ENCODE peak calls at places on chromosomes 1 and 21, in five cellular contexts. V is fibroblast of pulmonary artery, M is ascending aorta, A is astrocyte of the cerebellum, O is PC-3. I is an unnamed sample.

GRCh38 chr1:75765697-75766355 is 20.2 kb upstream of the RABGGTB start:
- DNase-seq in V (peak), M (no peak), A (peak), O (peak), I (peak)

GRCh38 chr21:38167345-38167744 is 89.4 kb upstream of the KCNJ15 start:
- DNase-seq in V (no peak), M (no peak), A (no peak), O (no peak), I (no peak)

GRCh38 chr1:14988636-14989035 is 164.9 kb upstream of the TMEM51 start:
- DNase-seq in V (no peak), M (no peak), A (no peak), O (no peak), I (no peak)

GRCh38 chr1:117754061-117754969 is 148.5 kb downstream of the TENT5C start:
- DNase-seq in V (peak), M (peak), A (no peak), O (peak), I (peak)

GRCh38 chr1:112673589-112674439 is 645 bp upstream of the MOV10 start:
- DNase-seq in V (peak), M (no peak), A (peak), O (peak), I (peak)

GRCh38 chr1:115188680-115189395 is 99.5 kb upstream of the TSPAN2 start:
- DNase-seq in V (no peak), M (no peak), A (no peak), O (no peak), I (no peak)

GRCh38 chr1:9320520-9321479 is 28.1 kb downstream of the SPSB1 start:
- DNase-seq in V (no peak), M (no peak), A (no peak), O (no peak), I (no peak)

GRCh38 chr1:111182052-111182451 is 18.4 kb downstream of the DENND2D start:
- DNase-seq in V (no peak), M (no peak), A (no peak), O (no peak), I (no peak)

GRCh38 chr1:206821493-206821892 is 43.9 kb upstream of the IL20 start:
- DNase-seq in V (no peak), M (no peak), A (no peak), O (no peak), I (no peak)

GRCh38 chr1:54112969-54113368 is 39.8 kb downstream of the CDCP2 start:
- DNase-seq in V (no peak), M (peak), A (no peak), O (no peak), I (no peak)

GRCh38 chr1:221776495-221777413 is 34.9 kb upstream of the DUSP10 start:
- DNase-seq in V (no peak), M (no peak), A (no peak), O (no peak), I (no peak)

GRCh38 chr1:161139765-161140164 is 7.3 kb upstream of the DEDD start:
- DNase-seq in V (peak), M (no peak), A (peak), O (peak), I (peak)

GRCh38 chr1:9770276-9770675 is 53.5 kb downstream of the CLSTN1 start:
- DNase-seq in V (no peak), M (no peak), A (no peak), O (no peak), I (peak)

GRCh38 chr1:71427066-71427465 is 346.2 kb upstream of the ZRANB2 start:
- DNase-seq in V (no peak), M (no peak), A (no peak), O (no peak), I (no peak)

GRCh38 chr1:150829751-150830150 is 21.7 kb upstream of the CTSK start:
- DNase-seq in V (no peak), M (no peak), A (no peak), O (peak), I (no peak)
- TF ChIP-seq CTCF in V (peak), M (no peak), A (peak), O (peak), I (peak)

GRCh38 chr1:172556461-172556860 is 23.5 kb downstream of the SUCO start:
- DNase-seq in V (peak), M (no peak), A (no peak), O (no peak), I (no peak)

GRCh38 chr1:172559811-172560210 is 26.9 kb downstream of the SUCO start:
- DNase-seq in V (no peak), M (no peak), A (no peak), O (no peak), I (no peak)

GRCh38 chr1:172566196-172566997 is 33.4 kb downstream of the SUCO start:
- DNase-seq in V (no peak), M (no peak), A (no peak), O (no peak), I (no peak)

GRCh38 chr1:172557270-172557669 is 24.3 kb downstream of the SUCO start:
- DNase-seq in V (no peak), M (no peak), A (no peak), O (no peak), I (no peak)

DNA sequence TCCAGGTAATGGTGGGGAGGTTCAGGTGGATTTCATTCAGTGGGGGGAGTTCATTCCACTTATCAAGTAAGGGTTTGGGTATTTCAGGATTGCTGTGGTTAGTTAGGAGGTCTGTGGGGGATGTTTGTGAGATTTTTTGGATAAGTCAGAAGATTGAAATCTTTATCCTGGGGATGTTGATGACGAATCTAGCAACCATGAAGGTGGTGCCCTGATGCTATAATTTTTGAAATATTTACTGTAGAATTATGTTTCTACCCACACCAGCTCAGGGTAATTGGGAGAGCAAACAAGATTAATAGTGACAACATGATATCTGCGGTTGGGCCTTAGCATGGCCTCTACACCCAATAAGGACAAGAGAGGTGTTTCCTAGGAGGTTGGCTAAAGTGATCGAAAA is 28.3 kb downstream of the SUCO start:
- DNase-seq in V (no peak), M (no peak), A (no peak), O (peak), I (no peak)
- H3K4me3 ChIP-seq in V (no peak), M (no peak), A (no peak), O (no peak), I (no peak)

GRCh38 chr21:26833011-26833410 is 12.2 kb downstream of the ADAMTS1 start:
- DNase-seq in V (no peak), M (no peak), A (no peak), O (no peak), I (no peak)

GRCh38 chr21:26835027-26835713 is 10.0 kb downstream of the ADAMTS1 start:
- DNase-seq in V (peak), M (peak), A (no peak), O (peak), I (peak)

GRCh38 chr21:26832513-26832912 is 12.7 kb downstream of the ADAMTS1 start:
- DNase-seq in V (no peak), M (no peak), A (no peak), O (no peak), I (no peak)

GRCh38 chr21:26834181-26834945 is 10.8 kb downstream of the ADAMTS1 start:
- DNase-seq in V (peak), M (no peak), A (no peak), O (peak), I (peak)

GRCh38 chr21:26833460-26833939 is 11.7 kb downstream of the ADAMTS1 start:
- DNase-seq in V (no peak), M (peak), A (no peak), O (no peak), I (peak)
- TF ChIP-seq CTCF in V (no peak), M (no peak), A (no peak), O (no peak), I (no peak)

GRCh38 chr1:203175237-203176181 is at the start of gene MYBPH:
- DNase-seq in V (no peak), M (no peak), A (no peak), O (no peak), I (no peak)
- H3K4me3 ChIP-seq in V (no peak), M (no peak), A (no peak), O (no peak), I (no peak)

GRCh38 chr1:43366601-43367025 is 1.2 kb downstream of the ELOVL1 start:
- DNase-seq in V (no peak), M (no peak), A (no peak), O (peak), I (no peak)

GRCh38 chr1:43367026-43367903 is 546 bp downstream of the ELOVL1 start:
- DNase-seq in V (no peak), M (no peak), A (no peak), O (peak), I (no peak)

GRCh38 chr1:43366179-43366578 is 1.6 kb downstream of the ELOVL1 start:
- DNase-seq in V (no peak), M (no peak), A (no peak), O (peak), I (no peak)

GRCh38 chr1:43368646-43369020 is 822 bp upstream of the ELOVL1 start:
- DNase-seq in V (no peak), M (no peak), A (no peak), O (no peak), I (no peak)

DNA sequence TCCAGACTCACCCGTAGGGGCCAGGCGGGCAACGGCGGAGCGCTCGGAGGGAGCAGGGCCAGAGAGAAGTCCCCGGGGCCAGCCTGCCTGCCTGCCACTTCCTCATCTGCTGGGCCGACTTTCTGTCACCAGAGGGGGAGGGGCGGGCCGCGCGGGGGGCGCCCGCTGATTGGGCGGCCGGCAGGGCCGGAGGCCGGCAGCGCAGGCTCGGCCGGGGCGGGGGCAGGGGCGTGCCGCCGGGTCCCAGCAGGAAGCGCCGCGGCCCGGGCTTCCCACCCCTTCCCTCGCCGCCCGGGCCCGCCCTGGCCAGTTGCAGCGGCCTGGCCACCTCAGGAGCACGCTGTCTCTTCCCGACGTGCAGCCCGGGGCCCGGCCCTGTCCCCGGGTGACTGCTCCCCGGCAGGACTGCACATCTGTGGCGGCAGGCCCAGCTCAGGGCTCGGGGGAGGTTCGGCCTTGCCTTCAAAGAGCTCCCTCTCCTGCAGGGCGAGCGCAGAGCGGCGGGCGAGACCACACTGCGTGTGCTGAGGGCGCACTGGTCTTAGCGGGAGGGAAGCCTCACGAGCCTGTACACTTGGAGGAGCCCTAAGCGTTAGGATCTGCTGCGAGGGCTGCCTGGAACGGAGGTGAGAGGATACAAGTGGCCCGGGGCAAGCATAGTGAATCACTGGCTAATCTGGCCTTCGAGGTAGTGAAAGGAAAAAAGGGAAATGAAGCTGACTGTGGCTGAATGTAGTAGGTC is at the start of gene ELOVL1:
- DNase-seq in V (peak), M (peak), A (peak), O (peak), I (peak)
- TF ChIP-seq CTCF in V (peak), M (peak), A (peak), O (peak), I (peak)

GRCh38 chr1:47995306-47996050 is 1.7 kb downstream of the TRABD2B start:
- DNase-seq in V (no peak), M (no peak), A (no peak), O (peak), I (no peak)
- H3K4me3 ChIP-seq in V (no peak), M (no peak), A (no peak), O (peak), I (no peak)

GRCh38 chr1:31938184-31938975 is at the start of gene PTP4A2:
- DNase-seq in V (peak), M (peak), A (peak), O (peak), I (peak)
- TF ChIP-seq CTCF in V (peak), M (peak), A (peak), O (no peak), I (peak)

GRCh38 chr1:230712470-230712942 is 1.4 kb downstream of the AGT start:
- DNase-seq in V (no peak), M (no peak), A (no peak), O (no peak), I (no peak)

GRCh38 chr1:230713138-230713537 is 784 bp downstream of the AGT start:
- DNase-seq in V (no peak), M (no peak), A (no peak), O (no peak), I (no peak)

GRCh38 chr1:230715510-230715909 is 1.6 kb upstream of the AGT start:
- DNase-seq in V (no peak), M (no peak), A (no peak), O (no peak), I (no peak)

GRCh38 chr1:230713915-230714764 is at the start of gene AGT:
- DNase-seq in V (peak), M (peak), A (peak), O (peak), I (peak)

GRCh38 chr1:230713547-230713914 is 391 bp downstream of the AGT start:
- DNase-seq in V (no peak), M (no peak), A (no peak), O (no peak), I (no peak)
- H3K4me3 ChIP-seq in V (no peak), M (peak), A (peak), O (no peak), I (no peak)

GRCh38 chr1:34786521-34787325 is 5.7 kb downstream of the GJB3 start:
- DNase-seq in V (peak), M (peak), A (peak), O (peak), I (peak)

GRCh38 chr1:34785231-34785874 is 4.3 kb downstream of the GJB3 start:
- DNase-seq in V (no peak), M (peak), A (no peak), O (no peak), I (no peak)

GRCh38 chr1:34784751-34785221 is 3.8 kb downstream of the GJB3 start:
- DNase-seq in V (no peak), M (peak), A (no peak), O (no peak), I (no peak)

GRCh38 chr1:34785875-34786470 is 5.0 kb downstream of the GJB3 start:
- DNase-seq in V (no peak), M (peak), A (no peak), O (no peak), I (no peak)

DNA sequence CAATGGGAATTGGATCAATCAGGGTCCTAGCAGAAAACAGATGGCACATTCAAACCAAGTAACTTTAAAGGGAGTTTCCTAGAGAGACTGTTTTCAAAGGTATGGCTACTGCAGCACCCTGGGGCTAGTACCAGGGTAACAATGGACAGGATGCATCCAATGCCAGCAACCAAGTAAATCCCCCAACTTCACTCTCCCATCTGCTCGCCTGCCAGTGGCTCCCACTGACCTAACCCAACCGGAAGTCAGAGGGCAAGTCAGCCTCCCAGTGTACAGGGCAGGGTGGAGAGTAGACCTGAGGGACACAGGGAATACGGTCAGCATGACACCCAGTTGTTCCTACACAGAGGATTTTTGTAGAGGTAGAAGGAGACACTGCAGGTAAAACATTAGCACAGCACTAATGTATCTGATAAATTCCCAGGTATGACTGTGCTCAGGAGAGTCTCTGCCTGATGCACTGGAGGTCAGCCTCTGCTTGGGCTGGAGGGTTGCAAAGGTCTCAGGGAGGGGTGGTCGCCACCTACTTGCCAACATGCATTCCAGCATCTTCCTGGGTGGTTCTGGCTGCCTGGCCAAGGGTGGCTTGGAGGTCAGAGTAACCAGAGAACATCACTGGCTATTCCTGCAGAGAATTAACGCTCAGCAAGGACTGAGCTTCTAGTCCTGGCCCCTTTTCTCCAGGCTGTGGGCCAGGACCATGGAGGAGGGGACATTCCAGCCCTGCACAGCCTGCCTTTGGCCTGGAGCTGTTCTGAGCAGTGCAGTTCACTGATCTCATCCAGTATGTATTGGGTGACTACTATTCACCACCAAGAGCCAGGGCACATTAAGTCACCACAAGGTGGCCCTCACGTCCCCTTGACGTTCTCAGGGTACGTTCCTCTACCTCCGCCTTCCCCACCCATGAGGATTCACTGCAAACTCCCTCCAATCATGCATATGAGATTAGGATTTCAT is 5.1 kb upstream of the GJA4 start:
- DNase-seq in V (peak), M (peak), A (no peak), O (no peak), I (peak)
- TF ChIP-seq CTCF in V (peak), M (peak), A (no peak), O (peak), I (peak)

GRCh38 chr1:220224611-220225124 is 47.6 kb downstream of the RAB3GAP2 start:
- DNase-seq in V (no peak), M (no peak), A (no peak), O (no peak), I (no peak)
- H3K4me3 ChIP-seq in V (no peak), M (no peak), A (no peak), O (no peak), I (no peak)